ENCODE peak calls at places on chromosomes 7 and 10, in nine cellular contexts. R is left lung, L is Panc1, F is heart right ventricle, Q is suprapubic skin, C is OCI-LY7, T is H1, A is right atrium auricular region, H is AG04450. Z is an unnamed sample.

GRCh38 chr7:117324940-117325339 is 2.1 kb upstream of the WNT2 start:
- DNase-seq in R (no peak), L (no peak), F (no peak), Q (no peak), C (no peak), T (no peak), A (no peak), H (no peak), Z (no peak)

GRCh38 chr10:1736180-1736971 is 949 bp downstream of the ADARB2 start:
- DNase-seq in R (no peak), L (no peak), F (no peak), Q (no peak), C (no peak), T (no peak), A (no peak), H (no peak), Z (no peak)

GRCh38 chr7:117777335-117778150 is 95.7 kb downstream of the CTTNBP2 start:
- DNase-seq in R (no peak), L (no peak), F (no peak), Q (no peak), C (no peak), T (no peak), A (no peak), H (no peak), Z (no peak)

GRCh38 chr10:63504145-63504881 is 16.9 kb upstream of the REEP3 start:
- DNase-seq in R (no peak), L (no peak), F (no peak), Q (no peak), C (no peak), T (no peak), A (no peak), H (no peak), Z (no peak)

GRCh38 chr10:29807407-29807806 is 172.6 kb upstream of the SVIL start:
- DNase-seq in R (no peak), L (peak; percentile 52), F (no peak), Q (no peak), C (no peak), T (no peak), A (no peak), H (no peak), Z (no peak)

GRCh38 chr7:113784317-113784716 is 134.5 kb downstream of the PPP1R3A start:
- DNase-seq in R (no peak), L (no peak), F (no peak), Q (no peak), C (no peak), T (no peak), A (no peak), H (no peak), Z (no peak)

GRCh38 chr7:40200791-40201190 is 66.0 kb downstream of the SUGCT start:
- DNase-seq in R (no peak), L (no peak), F (no peak), Q (no peak), C (no peak), T (no peak), A (no peak), H (peak; percentile 47), Z (no peak)

GRCh38 chr7:98202367-98203195 is 8.7 kb upstream of the BHLHA15 start:
- DNase-seq in R (no peak), L (no peak), F (no peak), Q (peak; percentile 55), C (peak; percentile 96), T (no peak), A (no peak), H (no peak), Z (peak; percentile 63)

GRCh38 chr10:78572565-78572964 is 496.2 kb upstream of the ZMIZ1 start:
- DNase-seq in R (no peak), L (no peak), F (no peak), Q (peak; percentile 92), C (no peak), T (no peak), A (no peak), H (no peak), Z (no peak)

GRCh38 chr10:126734015-126734414 is 63.5 kb upstream of the C10orf90 start:
- DNase-seq in R (no peak), L (no peak), F (no peak), Q (no peak), C (no peak), T (no peak), A (peak; percentile 56), H (no peak), Z (no peak)

GRCh38 chr10:50312464-50313437 is 61.4 kb upstream of the ASAH2 start:
- DNase-seq in R (no peak), L (no peak), F (no peak), Q (no peak), C (no peak), T (no peak), A (no peak), H (no peak), Z (no peak)

GRCh38 chr7:92691578-92691977 is 101.4 kb upstream of the FAM133B start:
- DNase-seq in R (no peak), L (peak; percentile 61), F (no peak), Q (no peak), C (peak; percentile 75), T (no peak), A (no peak), H (peak; percentile 29), Z (no peak)

GRCh38 chr10:70381491-70382421 is 669 bp downstream of the LRRC20 start:
- DNase-seq in R (no peak), L (no peak), F (peak; percentile 53), Q (no peak), C (peak; percentile 48), T (peak; percentile 89), A (peak; percentile 64), H (no peak), Z (no peak)

GRCh38 chr7:94698275-94698674 is 42.3 kb upstream of the SGCE start:
- DNase-seq in R (no peak), L (peak; percentile 65), F (no peak), Q (no peak), C (no peak), T (no peak), A (no peak), H (peak; percentile 52), Z (no peak)

GRCh38 chr7:11726251-11727155 is 105.5 kb downstream of the THSD7A start:
- DNase-seq in R (no peak), L (no peak), F (peak; percentile 34), Q (no peak), C (no peak), T (no peak), A (no peak), H (peak; percentile 33), Z (no peak)

GRCh38 chr7:93202594-93203273 is 23.5 kb downstream of the HEPACAM2 start:
- DNase-seq in R (no peak), L (no peak), F (no peak), Q (no peak), C (no peak), T (no peak), A (no peak), H (no peak), Z (no peak)

GRCh38 chr7:81482600-81483186 is 287.2 kb downstream of the HGF start:
- DNase-seq in R (no peak), L (no peak), F (no peak), Q (no peak), C (peak; percentile 34), T (no peak), A (no peak), H (no peak), Z (no peak)

GRCh38 chr10:84510121-84510520 is 181.7 kb downstream of the CCSER2 start:
- DNase-seq in R (no peak), L (no peak), F (no peak), Q (no peak), C (no peak), T (no peak), A (no peak), H (peak; percentile 46), Z (no peak)
- H3K27ac ChIP-seq in R (no peak overlapping the region), L (no peak overlapping the region), F (no peak overlapping the region), Q (no peak overlapping the region), C (no peak overlapping the region), T (no peak overlapping the region), A (no peak overlapping the region), H (peak overlapping the region; percentile 32), Z (no peak overlapping the region)

DNA sequence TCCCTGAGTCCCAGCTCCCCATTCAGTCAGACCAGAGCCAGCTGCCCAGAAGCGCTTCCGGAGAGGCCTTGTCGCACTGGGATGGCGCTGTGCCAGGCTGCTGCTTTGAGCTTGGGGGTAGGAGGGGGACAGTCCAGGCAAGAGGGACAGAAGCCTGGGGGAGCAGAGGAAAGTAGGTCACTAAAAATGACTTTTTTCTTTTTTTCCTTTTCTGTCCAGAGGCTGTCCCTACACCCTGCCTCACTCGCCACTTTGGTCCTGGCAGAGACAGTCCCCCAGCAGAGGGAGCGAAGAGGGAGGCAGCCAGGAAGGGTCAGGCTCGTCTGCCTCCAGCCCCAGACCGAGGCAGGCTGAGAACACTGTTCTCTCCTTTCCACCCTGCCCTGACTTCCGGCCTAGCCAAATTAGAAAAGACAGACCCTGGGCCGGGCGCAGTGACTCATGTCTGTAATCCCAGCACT is 15.8 kb upstream of the TRIM8 start:
- DNase-seq in R (no peak), L (no peak), F (peak; percentile 81), Q (no peak), C (no peak), T (no peak), A (no peak), H (no peak), Z (no peak)
- TF ChIP-seq CTCF in R (no peak), L (no peak), F (no peak), Q (no peak), C (no peak), T (no peak), A (peak; percentile 33), H (peak; percentile 11), Z (no peak)

GRCh38 chr7:157710396-157710795 is 373.6 kb downstream of the DNAJB6 start:
- DNase-seq in R (peak; percentile 22), L (no peak), F (no peak), Q (peak; percentile 49), C (no peak), T (no peak), A (no peak), H (no peak), Z (no peak)

GRCh38 chr7:157707983-157708720 is 371.3 kb downstream of the DNAJB6 start:
- DNase-seq in R (peak; percentile 23), L (no peak), F (no peak), Q (peak; percentile 69), C (no peak), T (no peak), A (no peak), H (no peak), Z (no peak)

GRCh38 chr7:157711353-157711888 is 374.6 kb downstream of the DNAJB6 start:
- DNase-seq in R (no peak), L (no peak), F (no peak), Q (peak; percentile 50), C (no peak), T (no peak), A (no peak), H (no peak), Z (no peak)

GRCh38 chr7:157708896-157709295 is 372.1 kb downstream of the DNAJB6 start:
- DNase-seq in R (no peak), L (no peak), F (no peak), Q (peak; percentile 41), C (no peak), T (no peak), A (no peak), H (no peak), Z (no peak)

GRCh38 chr7:157709531-157710251 is 372.9 kb downstream of the DNAJB6 start:
- DNase-seq in R (peak; percentile 25), L (no peak), F (no peak), Q (peak; percentile 74), C (no peak), T (no peak), A (no peak), H (no peak), Z (no peak)
- H3K9me3 ChIP-seq in R (no peaks in the 10 kb centered on the region), L (no peaks in the 10 kb centered on the region), F (no peaks in the 10 kb centered on the region), Q (no peaks in the 10 kb centered on the region), C (no peaks in the 10 kb centered on the region), T (no peaks in the 10 kb centered on the region), A (no peaks in the 10 kb centered on the region), H (peaks cover 78% of the 10 kb centered on the region), Z (no peaks in the 10 kb centered on the region)

GRCh38 chr10:23367896-23368685 is 23.5 kb upstream of the C10orf67 start:
- DNase-seq in R (no peak), L (no peak), F (no peak), Q (no peak), C (peak; percentile 14), T (no peak), A (no peak), H (no peak), Z (no peak)
- H3K27ac ChIP-seq in R (no peak overlapping the region), L (no peak overlapping the region), F (no peak overlapping the region), Q (no peak overlapping the region), C (peak overlapping the region; percentile 80), T (no peak overlapping the region), A (peak overlapping the region; percentile 65), H (no peak overlapping the region), Z (no peak overlapping the region)